ENCODE peak calls at places on chromosomes 7 and 10, in six cellular contexts. One of them, this sample, is unnamed.

GRCh38 chr10:94012834-94013830 is 19.4 kb downstream of the PLCE1 start:
- DNase-seq in right lobe of liver: no peak
- DNase-seq in activated naive CD4-positive, alpha-beta T cell treated with anti-CD3 and anti-CD28 coated beads for 36 hours: no peak
- DNase-seq in lung: no peak
- DNase-seq in left ventricle myocardium inferior: no peak
- DNase-seq in PC-9: no peak
- DNase-seq in this sample: no peak

GRCh38 chr7:26191233-26191973 is 9.1 kb downstream of the HNRNPA2B1 start:
- DNase-seq in right lobe of liver: no peak
- DNase-seq in activated naive CD4-positive, alpha-beta T cell treated with anti-CD3 and anti-CD28 coated beads for 36 hours: no peak
- DNase-seq in lung: no peak
- DNase-seq in left ventricle myocardium inferior: no peak
- DNase-seq in PC-9: no peak
- DNase-seq in this sample: no peak

GRCh38 chr7:128837521-128837921 is 7.3 kb downstream of the FLNC start:
- DNase-seq in right lobe of liver: no peak
- DNase-seq in activated naive CD4-positive, alpha-beta T cell treated with anti-CD3 and anti-CD28 coated beads for 36 hours: no peak
- DNase-seq in lung: no peak
- DNase-seq in left ventricle myocardium inferior: no peak
- DNase-seq in PC-9: no peak
- DNase-seq in this sample: no peak

GRCh38 chr10:31142026-31142425 is 110.4 kb upstream of the ZNF438 start:
- DNase-seq in right lobe of liver: no peak
- DNase-seq in activated naive CD4-positive, alpha-beta T cell treated with anti-CD3 and anti-CD28 coated beads for 36 hours: no peak
- DNase-seq in lung: no peak
- DNase-seq in left ventricle myocardium inferior: no peak
- DNase-seq in PC-9: no peak
- DNase-seq in this sample: no peak

GRCh38 chr10:117762819-117763172 is 220.2 kb downstream of the EMX2 start:
- DNase-seq in right lobe of liver: no peak
- DNase-seq in activated naive CD4-positive, alpha-beta T cell treated with anti-CD3 and anti-CD28 coated beads for 36 hours: no peak
- DNase-seq in lung: no peak
- DNase-seq in left ventricle myocardium inferior: no peak
- DNase-seq in PC-9: no peak
- DNase-seq in this sample: peak; percentile 36

GRCh38 chr7:123580406-123581161 is 21.0 kb upstream of the ASB15 start:
- DNase-seq in right lobe of liver: no peak
- DNase-seq in activated naive CD4-positive, alpha-beta T cell treated with anti-CD3 and anti-CD28 coated beads for 36 hours: peak; percentile 12
- DNase-seq in lung: no peak
- DNase-seq in left ventricle myocardium inferior: no peak
- DNase-seq in PC-9: peak; percentile 23
- DNase-seq in this sample: peak; percentile 35

GRCh38 chr7:106282852-106283251 is 1.9 kb downstream of the NAMPT start:
- DNase-seq in right lobe of liver: no peak
- DNase-seq in activated naive CD4-positive, alpha-beta T cell treated with anti-CD3 and anti-CD28 coated beads for 36 hours: no peak
- DNase-seq in lung: no peak
- DNase-seq in left ventricle myocardium inferior: no peak
- DNase-seq in PC-9: no peak
- DNase-seq in this sample: no peak

GRCh38 chr10:60350400-60350799 is 39.3 kb downstream of the ANK3 start:
- DNase-seq in right lobe of liver: no peak
- DNase-seq in activated naive CD4-positive, alpha-beta T cell treated with anti-CD3 and anti-CD28 coated beads for 36 hours: no peak
- DNase-seq in lung: no peak
- DNase-seq in left ventricle myocardium inferior: no peak
- DNase-seq in PC-9: no peak
- DNase-seq in this sample: no peak

GRCh38 chr7:46290374-46291061 is 369.4 kb upstream of the IGFBP3 start:
- DNase-seq in right lobe of liver: no peak
- DNase-seq in activated naive CD4-positive, alpha-beta T cell treated with anti-CD3 and anti-CD28 coated beads for 36 hours: no peak
- DNase-seq in lung: no peak
- DNase-seq in left ventricle myocardium inferior: no peak
- DNase-seq in PC-9: no peak
- DNase-seq in this sample: no peak

This sample was measured in HCT116.